ENCODE peak calls at places on chromosome 3, in five cellular contexts. B is upper lobe of left lung, H is body of pancreas, Z is AG10803, G is foreskin keratinocyte. T is an unnamed sample.

GRCh38 chr3:104286645-104287044 is 1080.1 kb upstream of the ALCAM start:
- DNase-seq in B (no peak), H (no peak), G (no peak), Z (no peak), T (no peak)

GRCh38 chr3:29871087-29871486 is 590.2 kb downstream of the RBMS3 start:
- DNase-seq in H (no peak), Z (no peak), G (no peak), B (no peak), T (no peak)

GRCh38 chr3:14177580-14178246 is 688 bp downstream of the XPC start:
- DNase-seq in H (no peak), Z (no peak), B (no peak), G (no peak), T (no peak)

GRCh38 chr3:22175899-22176298 is 424.9 kb upstream of the ZNF385D start:
- DNase-seq in B (no peak), Z (peak), H (no peak), G (no peak), T (no peak)

GRCh38 chr3:150232992-150233451 is 175.1 kb upstream of the TSC22D2 start:
- DNase-seq in B (no peak), Z (peak), G (peak), H (no peak), T (no peak)

GRCh38 chr3:109234300-109234699 is 82.0 kb downstream of the DPPA2 start:
- DNase-seq in G (no peak), H (no peak), Z (no peak), B (no peak), T (no peak)

GRCh38 chr3:124094496-124094895 is 102.6 kb upstream of the ROPN1 start:
- DNase-seq in G (no peak), H (no peak), B (no peak), Z (no peak), T (no peak)

GRCh38 chr3:189936210-189936609 is 184.5 kb downstream of the P3H2 start:
- DNase-seq in B (no peak), G (peak), H (no peak), Z (no peak), T (no peak)

GRCh38 chr3:20182206-20182605 is 3.8 kb downstream of the SGO1 start:
- DNase-seq in B (no peak), H (peak), G (no peak), Z (no peak), T (no peak)

GRCh38 chr3:179147571-179148445 is at the start of gene PIK3CA:
- DNase-seq in B (peak), G (peak), H (peak), Z (peak), T (peak)

GRCh38 chr3:38095687-38096483 is 41.0 kb downstream of the ACAA1 start:
- DNase-seq in Z (no peak), H (no peak), B (no peak), G (no peak), T (no peak)

GRCh38 chr3:9399746-9400145 is 2.3 kb downstream of the SETD5 start:
- DNase-seq in H (peak), G (peak), Z (peak), B (peak), T (no peak)

GRCh38 chr3:82643948-82644347 is 882.5 kb upstream of the GBE1 start:
- DNase-seq in G (no peak), B (no peak), H (no peak), Z (no peak), T (no peak)

GRCh38 chr3:165181556-165181955 is 14.6 kb downstream of the SLITRK3 start:
- DNase-seq in Z (no peak), H (no peak), G (peak), B (no peak), T (no peak)

GRCh38 chr3:41260063-41260450 is 60.8 kb downstream of the CTNNB1 start:
- DNase-seq in H (no peak), G (no peak), B (no peak), Z (no peak), T (no peak)

GRCh38 chr3:160756907-160757623 is 1.0 kb downstream of the PPM1L start:
- DNase-seq in H (peak), G (no peak), B (no peak), Z (no peak), T (peak)

GRCh38 chr3:187744169-187745151 is 808 bp downstream of the BCL6 start:
- DNase-seq in B (peak), H (peak), Z (peak), G (peak), T (no peak)

GRCh38 chr3:12730511-12731234 is 28.4 kb downstream of the TMEM40 start:
- DNase-seq in H (no peak), Z (no peak), G (peak), B (no peak), T (no peak)

GRCh38 chr3:56491566-56491965 is 23.3 kb upstream of the ERC2 start:
- DNase-seq in B (no peak), G (peak), H (no peak), Z (no peak), T (no peak)

GRCh38 chr3:129278970-129279906 is 568 bp downstream of the HMCES start:
- DNase-seq in G (peak), B (peak), Z (peak), H (no peak), T (no peak)

GRCh38 chr3:182567666-182568065 is 225.6 kb upstream of the ATP11B start:
- DNase-seq in H (no peak), Z (no peak), B (no peak), G (peak), T (no peak)

GRCh38 chr3:138068046-138068445 is 47.4 kb downstream of the DZIP1L start:
- DNase-seq in G (no peak), Z (no peak), B (no peak), H (no peak), T (no peak)

GRCh38 chr3:155185623-155186022 is 105.5 kb downstream of the MME start:
- DNase-seq in H (no peak), B (no peak), G (peak), Z (peak), T (no peak)

GRCh38 chr3:68436619-68437411 is 495.5 kb downstream of the TAFA4 start:
- DNase-seq in B (no peak), G (no peak), H (no peak), Z (no peak), T (no peak)

GRCh38 chr3:131543714-131544113 is 40.9 kb upstream of the MRPL3 start:
- DNase-seq in G (peak), B (peak), H (peak), Z (peak), T (no peak)

GRCh38 chr3:39445927-39446326 is 21.6 kb upstream of the MOBP start:
- DNase-seq in B (no peak), Z (no peak), H (no peak), G (no peak), T (no peak)

GRCh38 chr3:36957862-36958686 is 13.2 kb upstream of the TRANK1 start:
- DNase-seq in B (no peak), H (no peak), G (peak), Z (peak), T (no peak)

GRCh38 chr3:49925485-49925884 is 4.1 kb downstream of the MON1A start:
- DNase-seq in G (no peak), Z (no peak), B (no peak), H (no peak), T (no peak)

GRCh38 chr3:171700653-171701052 is 109.6 kb downstream of the PLD1 start:
- DNase-seq in H (no peak), B (no peak), G (peak), Z (no peak), T (no peak)

GRCh38 chr3:156416846-156417581 is 137.9 kb downstream of the SSR3 start:
- DNase-seq in Z (peak), B (no peak), G (peak), H (no peak), T (no peak)

GRCh38 chr3:175670572-175670971 is 811.4 kb downstream of the NAALADL2 start:
- DNase-seq in B (no peak), G (no peak), Z (no peak), H (no peak), T (no peak)

GRCh38 chr3:20043398-20043797 is 3.2 kb downstream of the KAT2B start:
- DNase-seq in Z (peak), H (peak), B (peak), G (no peak), T (no peak)

GRCh38 chr3:41961061-41961749 is 698 bp downstream of the ULK4 start:
- DNase-seq in B (peak), G (peak), Z (peak), H (peak), T (peak)

GRCh38 chr3:180679178-180680096 is at the start of gene CCDC39:
- DNase-seq in G (peak), B (peak), H (peak), Z (peak), T (peak)

GRCh38 chr3:15637131-15637951 is 35.8 kb downstream of the BTD start:
- DNase-seq in H (no peak), G (no peak), Z (no peak), B (no peak), T (no peak)

GRCh38 chr3:179133575-179133974 is 14.6 kb upstream of the PIK3CA start:
- DNase-seq in Z (no peak), B (no peak), G (no peak), H (no peak), T (no peak)

GRCh38 chr3:130894130-130894872 is 417 bp downstream of the ATP2C1 start:
- DNase-seq in B (peak), Z (no peak), G (peak), H (peak), T (peak)

GRCh38 chr3:179734497-179735281 is 81.8 kb downstream of the USP13 start:
- DNase-seq in Z (no peak), H (no peak), G (no peak), B (no peak), T (no peak)

GRCh38 chr3:151721294-151721693 is 12.4 kb upstream of the AADACL2 start:
- DNase-seq in G (no peak), H (no peak), Z (no peak), B (no peak), T (no peak)

GRCh38 chr3:164620423-164620822 is 457.9 kb downstream of the SI start:
- DNase-seq in Z (no peak), B (no peak), H (no peak), G (no peak), T (no peak)

GRCh38 chr3:172711457-172711800 is 562 bp upstream of the NCEH1 start:
- DNase-seq in B (no peak), Z (no peak), H (peak), G (no peak), T (no peak)
- TF ChIP-seq CTCF in B (no peak), Z (no peak), H (no peak), G (no peak), T (no peak)

DNA sequence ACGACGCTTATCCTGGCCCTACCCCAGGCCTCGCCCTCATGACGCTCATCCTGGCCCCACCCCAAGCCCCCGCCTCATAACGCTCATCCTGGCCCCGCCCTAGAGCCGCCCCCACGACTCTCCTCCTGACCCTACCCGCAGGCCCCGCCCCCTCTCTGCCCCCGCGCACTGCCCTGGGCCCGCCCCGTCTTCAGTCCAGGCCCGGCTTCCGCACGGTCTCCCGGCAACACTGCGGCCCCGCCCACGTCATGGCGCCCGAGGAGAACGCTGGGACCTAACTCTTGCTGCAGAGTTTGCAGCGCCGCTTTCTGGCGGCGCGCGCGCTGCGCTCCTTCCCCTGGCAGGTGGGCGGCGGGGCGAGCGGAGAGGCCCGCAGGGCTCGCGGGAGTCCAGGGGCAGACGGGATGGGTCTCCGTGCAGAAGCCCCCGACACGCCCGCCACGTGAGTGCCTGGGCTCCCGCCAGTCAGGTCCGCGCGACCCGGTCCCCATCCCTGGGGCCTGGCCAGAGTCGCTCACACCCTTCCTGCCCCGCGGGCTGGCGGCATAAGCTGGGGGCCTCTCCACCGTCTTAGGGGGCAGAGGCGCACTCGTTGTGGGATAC is 52.5 kb upstream of the ROPN1B start:
- DNase-seq in G (peak), B (no peak), Z (peak), H (no peak), T (peak)
- TF ChIP-seq CTCF in G (peak), B (no peak), Z (no peak), H (peak), T (no peak)

DNA sequence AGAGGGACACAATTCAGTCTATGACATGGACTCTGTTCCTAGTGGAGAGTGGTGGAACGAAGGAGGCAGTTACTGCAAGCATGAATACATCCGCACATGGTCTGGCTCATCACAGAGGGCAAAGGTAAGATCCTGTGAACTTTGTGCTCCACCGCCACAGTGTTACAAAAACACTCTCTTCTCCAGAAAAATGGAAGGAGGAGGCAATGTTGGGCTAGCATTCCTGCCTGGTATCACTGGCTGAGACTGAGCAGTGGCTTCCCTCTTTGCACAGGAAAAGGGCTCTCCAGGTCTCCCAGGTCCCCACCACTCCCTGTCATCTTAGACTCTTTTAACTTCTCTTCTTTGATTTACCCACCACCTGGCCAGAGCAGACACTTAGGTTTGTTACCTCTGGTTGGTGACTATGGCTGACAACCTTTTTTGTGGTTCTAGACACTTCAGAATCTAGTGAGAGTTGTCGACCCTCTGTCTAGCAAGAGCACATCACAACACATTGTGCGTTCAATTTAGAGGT is 1.5 kb upstream of the EEFSEC start:
- DNase-seq in Z (no peak), B (no peak), G (no peak), H (no peak), T (no peak)
- TF ChIP-seq CTCF in Z (no peak), B (no peak), G (no peak), H (no peak), T (no peak)

DNA sequence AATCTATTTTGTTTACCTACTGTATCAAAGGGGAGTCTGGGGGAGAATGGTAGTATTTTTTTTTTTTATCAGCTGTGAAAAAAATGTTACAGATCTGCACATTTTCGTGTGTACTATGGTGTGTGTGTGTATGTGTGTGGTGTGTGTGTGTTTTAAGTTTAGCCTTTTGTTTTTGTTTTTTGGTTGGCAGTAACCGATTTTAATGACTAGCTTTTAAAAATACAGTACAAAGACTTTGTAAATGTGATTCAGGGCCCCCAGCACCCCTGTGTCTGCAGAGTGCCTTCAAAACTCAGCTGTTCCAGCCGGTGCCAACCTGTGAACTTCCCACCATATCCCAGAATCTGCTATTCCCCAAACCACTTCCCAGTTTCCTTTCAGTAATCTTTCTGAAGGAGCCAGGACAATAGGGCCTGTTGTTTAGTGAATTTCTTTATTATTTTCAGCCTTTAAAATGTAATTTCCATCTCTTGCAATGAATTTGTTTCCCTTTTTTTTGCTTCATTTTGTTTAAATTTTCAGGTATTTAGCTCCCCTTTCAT is 2.1 kb downstream of the RAP2B start:
- DNase-seq in G (no peak), B (no peak), Z (no peak), H (no peak), T (no peak)
- TF ChIP-seq CTCF in G (no peak), B (no peak), Z (no peak), H (no peak), T (no peak)

GRCh38 chr3:115823083-115823482 is 199.8 kb downstream of the GAP43 start:
- DNase-seq in Z (no peak), H (no peak), G (peak), B (no peak), T (no peak)
- TF ChIP-seq CTCF in Z (no peak), H (no peak), G (no peak), B (no peak), T (no peak)

T was measured in type B pancreatic cell.